ENCODE peak calls at places on chromosome 2, in nine cellular contexts. G, P, I, A, F, J, V, D and R are unnamed samples.
A peak's percentile ranks its signal among the peaks of the same experiment; 100 is the strongest.

GRCh38 chr2:79729532-79729931 is 216.7 kb downstream of the CTNNA2 start:
- DNase-seq in G (no peak), P (no peak), I (no peak), A (no peak), F (no peak), J (no peak), V (no peak), D (no peak), R (no peak)

GRCh38 chr2:72827495-72827894 is 1.7 kb upstream of the EXOC6B start:
- DNase-seq in G (no peak), P (no peak), I (no peak), A (no peak), F (no peak), J (no peak), V (no peak), D (no peak), R (no peak)

GRCh38 chr2:217897816-217898806 is 104.7 kb downstream of the TNS1 start:
- DNase-seq in G (no peak), P (no peak), I (no peak), A (no peak), F (no peak), J (peak; percentile 90), V (peak; percentile 63), D (no peak), R (peak; percentile 73)

GRCh38 chr2:17538844-17539554 is 1.5 kb upstream of the VSNL1 start:
- DNase-seq in G (no peak), P (peak; percentile 83), I (peak; percentile 66), A (peak; percentile 87), F (peak; percentile 37), J (peak; percentile 77), V (peak; percentile 77), D (peak; percentile 83), R (peak; percentile 86)

GRCh38 chr2:231627384-231628156 is 34.9 kb downstream of the TEX44 start:
- DNase-seq in G (no peak), P (no peak), I (peak; percentile 72), A (no peak), F (peak; percentile 51), J (no peak), V (no peak), D (no peak), R (no peak)

GRCh38 chr2:119732451-119733164 is 27.1 kb upstream of the PTPN4 start:
- DNase-seq in G (no peak), P (no peak), I (no peak), A (no peak), F (no peak), J (no peak), V (no peak), D (no peak), R (no peak)

GRCh38 chr2:166831930-166832329 is 56.4 kb upstream of the XIRP2 start:
- DNase-seq in G (no peak), P (no peak), I (no peak), A (no peak), F (peak; percentile 13), J (no peak), V (no peak), D (no peak), R (no peak)

GRCh38 chr2:193695367-193695766 is 1500.6 kb upstream of the TMEFF2 start:
- DNase-seq in G (no peak), P (peak; percentile 30), I (peak; percentile 76), A (peak; percentile 10), F (peak; percentile 87), J (no peak), V (no peak), D (no peak), R (no peak)

GRCh38 chr2:207632575-207633492 is 7.6 kb upstream of the METTL21A start:
- DNase-seq in G (no peak), P (peak; percentile 69), I (peak; percentile 67), A (no peak), F (peak; percentile 64), J (no peak), V (no peak), D (no peak), R (no peak)

GRCh38 chr2:44553456-44553855 is 191.7 kb downstream of the CAMKMT start:
- DNase-seq in G (peak; percentile 33), P (no peak), I (peak; percentile 58), A (no peak), F (peak; percentile 89), J (no peak), V (no peak), D (no peak), R (no peak)

GRCh38 chr2:112722816-112723555 is 2.2 kb downstream of the NT5DC4 start:
- DNase-seq in G (no peak), P (no peak), I (no peak), A (no peak), F (no peak), J (no peak), V (no peak), D (no peak), R (no peak)

GRCh38 chr2:85606116-85606455 is 3.6 kb upstream of the TMEM150A start:
- DNase-seq in G (no peak), P (no peak), I (no peak), A (no peak), F (no peak), J (no peak), V (no peak), D (no peak), R (no peak)

GRCh38 chr2:215529271-215529670 is 93.4 kb upstream of the FN1 start:
- DNase-seq in G (no peak), P (peak; percentile 89), I (peak; percentile 87), A (no peak), F (peak; percentile 95), J (no peak), V (no peak), D (no peak), R (no peak)

GRCh38 chr2:128195435-128195984 is 104.5 kb downstream of the UGGT1 start:
- DNase-seq in G (no peak), P (peak; percentile 96), I (no peak), A (no peak), F (no peak), J (no peak), V (no peak), D (no peak), R (no peak)

DNA sequence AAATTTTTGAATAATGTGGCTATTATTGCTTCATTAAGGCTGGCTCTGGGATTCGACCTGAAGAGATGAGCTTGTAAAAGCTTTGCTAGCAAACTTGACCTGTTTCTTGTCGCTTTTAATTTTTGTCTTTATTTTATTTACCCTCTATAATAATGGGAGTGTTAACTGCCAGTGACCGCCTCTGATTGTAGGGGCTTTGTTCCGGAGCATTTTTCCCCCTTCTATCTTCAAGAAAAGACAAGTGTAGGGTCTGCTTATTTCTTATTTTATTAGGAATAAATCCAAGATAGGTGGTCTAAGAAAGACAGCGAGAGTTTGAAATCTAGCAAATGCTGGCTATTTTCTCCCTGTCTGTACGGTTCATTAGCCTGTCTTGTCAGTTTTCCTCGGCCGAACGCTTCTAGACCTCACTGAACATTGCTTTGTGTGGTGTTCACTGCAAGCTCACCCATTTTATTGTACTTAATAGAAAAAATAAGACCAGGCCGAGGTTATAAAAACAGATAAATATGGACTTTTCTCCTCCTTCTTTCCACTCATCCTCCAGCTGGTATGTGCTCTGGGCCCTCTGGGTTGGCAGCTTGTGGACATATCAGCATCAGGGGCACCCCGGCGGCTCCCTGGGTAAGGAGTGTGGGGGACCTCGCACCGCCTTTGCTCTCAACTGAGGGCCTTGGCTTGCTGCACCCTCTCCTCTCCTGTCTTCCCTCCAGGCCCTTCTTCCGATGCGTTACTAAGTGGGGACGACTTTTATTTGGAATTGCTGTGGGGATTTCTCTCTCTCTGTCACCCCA is 8.5 kb downstream of the MEIS1 start:
- DNase-seq in G (no peak), P (no peak), I (no peak), A (no peak), F (no peak), J (peak; percentile 71), V (peak; percentile 16), D (peak; percentile 78), R (no peak)
- H3K4me3 ChIP-seq in G (peak overlapping the region; percentile 50), P (no peak overlapping the region), I (peak overlapping the region; percentile 94), A (no peak overlapping the region), F (no peak overlapping the region), J (peak overlapping the region; percentile 87), V (peak overlapping the region; percentile 18), D (peak overlapping the region; percentile 60), R (peak overlapping the region; percentile 25)

DNA sequence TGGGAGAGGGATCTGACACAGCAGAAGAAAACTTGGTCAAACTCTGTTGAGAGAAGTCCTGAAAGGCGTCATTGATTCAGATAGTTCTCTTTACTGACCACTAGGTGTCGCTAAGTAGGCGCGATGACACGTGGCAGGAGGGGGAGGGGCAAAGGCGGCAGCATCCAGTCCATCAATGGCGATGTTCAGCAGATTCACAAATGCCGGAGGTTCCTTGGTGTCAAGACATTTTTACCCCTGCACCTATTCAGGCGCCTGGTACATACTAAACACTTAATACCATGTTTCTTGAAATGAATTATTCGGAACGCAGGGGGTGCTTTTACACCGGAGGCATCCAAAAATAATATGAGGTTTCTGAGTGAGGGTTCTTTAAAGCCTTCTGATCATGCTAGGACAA is 3.0 kb upstream of the PLEK start:
- DNase-seq in G (no peak), P (peak; percentile 66), I (peak; percentile 83), A (peak; percentile 68), F (peak; percentile 72), J (peak; percentile 86), V (peak; percentile 73), D (peak; percentile 90), R (peak; percentile 77)
- H3K4me3 ChIP-seq in G (no peak overlapping the region), P (no peak overlapping the region), I (no peak overlapping the region), A (no peak overlapping the region), F (no peak overlapping the region), J (no peak overlapping the region), V (peak overlapping the region; percentile 26), D (no peak overlapping the region), R (peak overlapping the region; percentile 31)

DNA sequence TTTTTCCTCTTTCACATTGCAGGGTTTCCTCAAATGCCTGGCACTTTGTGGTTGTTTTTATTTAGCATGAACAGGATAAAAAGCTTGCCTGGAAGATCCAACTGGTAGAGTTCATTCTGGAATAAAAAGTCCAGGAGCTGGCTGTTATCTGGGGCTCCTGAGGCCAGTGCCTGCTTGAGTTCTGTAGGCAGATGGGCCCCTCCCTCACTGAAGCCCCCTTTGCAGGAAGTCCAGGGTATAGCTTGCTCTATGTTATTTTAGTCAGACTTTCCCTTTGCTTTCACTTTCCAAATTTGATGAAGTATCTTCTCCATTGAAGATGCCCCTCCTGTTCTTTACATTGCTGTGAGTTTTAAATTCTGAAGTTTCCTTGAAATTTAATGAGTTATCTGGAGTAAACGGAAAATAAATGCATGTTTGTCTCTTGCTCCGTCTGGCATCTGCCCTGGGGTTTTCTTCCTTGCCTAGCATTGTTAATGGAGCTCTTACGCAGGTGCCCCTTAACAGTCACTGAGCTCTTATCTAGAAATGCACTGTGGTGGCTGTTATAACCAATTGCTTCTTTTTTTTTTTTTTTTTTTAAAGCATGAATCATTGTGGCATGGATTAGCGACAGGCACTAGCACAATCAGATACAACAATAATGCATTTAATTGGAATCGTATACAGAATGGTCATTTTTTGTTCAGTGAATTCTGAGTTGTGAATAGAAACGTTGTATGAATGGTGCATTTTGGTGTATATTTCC is 27.0 kb upstream of the LPIN1 start:
- DNase-seq in G (no peak), P (no peak), I (no peak), A (peak; percentile 86), F (no peak), J (no peak), V (no peak), D (no peak), R (no peak)
- H3K4me3 ChIP-seq in G (no peak overlapping the region), P (no peak overlapping the region), I (no peak overlapping the region), A (peak overlapping the region; percentile 26), F (no peak overlapping the region), J (no peak overlapping the region), V (no peak overlapping the region), D (no peak overlapping the region), R (no peak overlapping the region)

DNA sequence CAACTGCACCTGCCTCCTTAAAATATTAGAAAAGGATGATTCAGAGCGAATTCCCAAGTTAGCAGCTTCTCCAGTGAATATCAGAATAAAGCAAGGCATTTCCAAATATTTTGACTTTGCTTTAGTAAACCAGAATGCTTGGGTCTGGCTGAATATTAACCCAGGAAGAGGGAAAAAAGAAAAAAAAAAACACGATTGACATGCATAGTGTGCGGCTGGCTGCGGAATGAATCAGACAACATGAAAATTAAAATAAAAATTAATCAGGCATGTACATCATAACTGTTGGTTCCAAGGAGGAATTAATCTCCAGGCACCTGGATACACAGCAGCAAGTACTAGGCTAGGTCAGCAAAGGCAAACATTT is 105.8 kb upstream of the NCKAP5 start:
- DNase-seq in G (no peak), P (no peak), I (no peak), A (no peak), F (no peak), J (no peak), V (no peak), D (no peak), R (no peak)
- H3K4me3 ChIP-seq in G (no peak overlapping the region), P (no peak overlapping the region), I (no peak overlapping the region), A (no peak overlapping the region), F (no peak overlapping the region), J (no peak overlapping the region), V (peak overlapping the region; percentile 15), D (peak overlapping the region; percentile 69), R (peak overlapping the region; percentile 46)